ENCODE peak calls at places on chromosomes 1 and 21, in four cellular contexts. R is T follicular helper cell; F is NCI-H1694 treated with DMSO at 0.1 percent for 48 hours; H is stimulated activated CD4-positive, alpha-beta T cell treated with anti-CD3 and anti-CD28 coated beads, Interleukin-12 subunit alpha, Interleukin-12 subunit beta, amount 100 ng/mL, for 48 hours. Y is an unnamed sample.
A peak's percentile ranks its signal among the peaks of the same experiment; 100 is the strongest.

GRCh38 chr21:34074283-34075098 is 1.1 kb downstream of the MRPS6 start:
- DNase-seq in R (no peak), F (no peak), H (no peak), Y (no peak)

GRCh38 chr1:169821500-169821899 is 26.8 kb upstream of the METTL18 start:
- DNase-seq in R (no peak), F (no peak), H (no peak), Y (no peak)

GRCh38 chr1:116923421-116923820 is 13.7 kb downstream of the PTGFRN start:
- DNase-seq in R (no peak), F (no peak), H (no peak), Y (no peak)

GRCh38 chr1:24910751-24911650 is 19.1 kb downstream of the RUNX3 start:
- DNase-seq in R (peak; percentile 45), F (no peak), H (peak; percentile 45), Y (no peak)

GRCh38 chr21:25871566-25871965 is 136.8 kb downstream of the GABPA start:
- DNase-seq in R (no peak), F (no peak), H (no peak), Y (no peak)

GRCh38 chr21:21436012-21436545 is 437.9 kb downstream of the NCAM2 start:
- DNase-seq in R (no peak), F (no peak), H (no peak), Y (no peak)

GRCh38 chr1:196563768-196564167 is 44.5 kb downstream of the KCNT2 start:
- DNase-seq in R (no peak), F (no peak), H (no peak), Y (no peak)

GRCh38 chr1:5939268-5940060 is 52.8 kb downstream of the NPHP4 start:
- DNase-seq in R (no peak), F (no peak), H (no peak), Y (no peak)

GRCh38 chr1:229579101-229579651 is 20.7 kb upstream of the ABCB10 start:
- DNase-seq in R (no peak), F (peak; percentile 71), H (no peak), Y (peak; percentile 26)

GRCh38 chr1:93638981-93639380 is 42.7 kb downstream of the BCAR3 start:
- DNase-seq in R (no peak), F (no peak), H (no peak), Y (no peak)

GRCh38 chr1:91764471-91765115 is 121.4 kb downstream of the TGFBR3 start:
- DNase-seq in R (no peak), F (no peak), H (no peak), Y (no peak)

GRCh38 chr1:36136535-36136934 is 11.5 kb upstream of the COL8A2 start:
- DNase-seq in R (no peak), F (peak; percentile 17), H (no peak), Y (no peak)

GRCh38 chr1:30871276-30871871 is 37.2 kb downstream of the SDC3 start:
- DNase-seq in R (no peak), F (no peak), H (no peak), Y (no peak)

GRCh38 chr1:245772325-245772724 is 617.5 kb downstream of the KIF26B start:
- DNase-seq in R (no peak), F (no peak), H (no peak), Y (no peak)

GRCh38 chr1:206513312-206514111 is 6.2 kb downstream of the RASSF5 start:
- DNase-seq in R (no peak), F (peak; percentile 95), H (no peak), Y (no peak)

GRCh38 chr1:1283821-1284220 is 3.6 kb downstream of the SCNN1D start:
- DNase-seq in R (no peak), F (no peak), H (no peak), Y (peak; percentile 41)

GRCh38 chr1:1200876-1201810 is 5.2 kb downstream of the TNFRSF18 start:
- DNase-seq in R (peak; percentile 80), F (no peak), H (peak; percentile 85), Y (peak; percentile 51)

GRCh38 chr1:66624412-66625060 is 90.6 kb downstream of the SGIP1 start:
- DNase-seq in R (no peak), F (no peak), H (no peak), Y (no peak)

GRCh38 chr1:19036701-19037605 is 80.5 kb upstream of the IFFO2 start:
- DNase-seq in R (no peak), F (no peak), H (no peak), Y (no peak)

GRCh38 chr1:246836169-246836568 is 95.6 kb downstream of the AHCTF1 start:
- DNase-seq in R (no peak), F (peak; percentile 74), H (no peak), Y (no peak)

GRCh38 chr1:79551321-79551720 is 544.8 kb upstream of the ADGRL4 start:
- DNase-seq in R (no peak), F (no peak), H (no peak), Y (no peak)

GRCh38 chr1:115332813-115333608 is 5.0 kb downstream of the NGF start:
- DNase-seq in R (no peak), F (no peak), H (no peak), Y (no peak)

GRCh38 chr1:204319462-204319861 is 40.3 kb downstream of the PLEKHA6 start:
- DNase-seq in R (no peak), F (no peak), H (no peak), Y (no peak)

GRCh38 chr1:158037876-158038359 is 44.5 kb downstream of the KIRREL1 start:
- DNase-seq in R (no peak), F (no peak), H (no peak), Y (no peak)

GRCh38 chr1:7538033-7538432 is 233.1 kb upstream of the VAMP3 start:
- DNase-seq in R (no peak), F (no peak), H (no peak), Y (no peak)

GRCh38 chr1:19260211-19261138 is 8.9 kb downstream of the MRTO4 start:
- DNase-seq in R (no peak), F (no peak), H (no peak), Y (no peak)

GRCh38 chr1:119139393-119139792 is 1.1 kb downstream of the WARS2 start:
- DNase-seq in R (peak; percentile 11), F (no peak), H (no peak), Y (no peak)

GRCh38 chr1:31764307-31765040 is at the start of gene ADGRB2:
- DNase-seq in R (peak; percentile 12), F (no peak), H (no peak), Y (peak; percentile 53)

GRCh38 chr1:33763406-33763805 is 100.5 kb upstream of the HMGB4 start:
- DNase-seq in R (no peak), F (no peak), H (no peak), Y (no peak)

GRCh38 chr1:1144122-1144842 is 28.4 kb upstream of the C1orf159 start:
- DNase-seq in R (peak; percentile 33), F (no peak), H (peak; percentile 51), Y (peak; percentile 73)

GRCh38 chr1:37865348-37866119 is 6.1 kb upstream of the MTF1 start:
- DNase-seq in R (no peak), F (no peak), H (peak; percentile 30), Y (no peak)

GRCh38 chr1:17184822-17185484 is 20.0 kb upstream of the PADI1 start:
- DNase-seq in R (no peak), F (no peak), H (no peak), Y (no peak)

Y was measured in germinal center.